ENCODE peak calls at places on chromosomes 2 and 18, in four cellular contexts. W is BJ, E is Panc1, H is breast epithelium. D is an unnamed sample. For H3K36me3, the result is how much of the 10 kb centered on the place peaks cover.

GRCh38 chr2:72949642-72950041 is 32.3 kb downstream of the EMX1 start:
- DNase-seq in H (no peak), E (no peak), W (no peak), D (no peak)

GRCh38 chr2:96945011-96945410 is 41.4 kb downstream of the FAM178B start:
- DNase-seq in W (no peak), H (no peak), E (no peak), D (no peak)

GRCh38 chr2:240462704-240463273 is 27.3 kb downstream of the GPC1 start:
- DNase-seq in H (peak), E (no peak), W (no peak), D (no peak)

GRCh38 chr2:106841886-106842645 is 43.9 kb downstream of the ST6GAL2 start:
- DNase-seq in E (no peak), H (no peak), W (no peak), D (no peak)

GRCh38 chr2:165587335-165587938 is 117.9 kb downstream of the CSRNP3 start:
- DNase-seq in H (no peak), E (no peak), W (no peak), D (no peak)

GRCh38 chr2:115290478-115290877 is 848.0 kb downstream of the DPP10 start:
- DNase-seq in E (no peak), H (no peak), W (no peak), D (no peak)

GRCh38 chr2:112640800-112641675 is 4.7 kb upstream of the SLC20A1 start:
- DNase-seq in H (no peak), W (peak), E (no peak), D (no peak)

GRCh38 chr18:32478818-32479217 is 8.1 kb upstream of the GAREM1 start:
- DNase-seq in W (no peak), E (no peak), H (no peak), D (no peak)

GRCh38 chr2:238518127-238518827 is 91.5 kb downstream of the ASB1 start:
- DNase-seq in H (no peak), E (no peak), W (peak), D (no peak)

GRCh38 chr2:104118889-104119288 is 735.0 kb upstream of the POU3F3 start:
- DNase-seq in W (no peak), E (no peak), H (no peak), D (no peak)

GRCh38 chr18:48800877-48801727 is 149.7 kb downstream of the SMAD7 start:
- DNase-seq in W (peak), H (no peak), E (no peak), D (no peak)

GRCh38 chr2:146587291-146587713 is 1257.5 kb upstream of the ACVR2A start:
- DNase-seq in H (no peak), E (no peak), W (no peak), D (no peak)

GRCh38 chr2:121904656-121905055 is 149.2 kb downstream of the TSN start:
- DNase-seq in E (no peak), W (no peak), H (no peak), D (no peak)

GRCh38 chr2:232925153-232925768 is 55.2 kb downstream of the SNORC start:
- DNase-seq in H (no peak), W (no peak), E (no peak), D (no peak)

GRCh38 chr2:76599732-76600368 is 889.1 kb upstream of the GCFC2 start:
- DNase-seq in W (no peak), H (no peak), E (peak), D (no peak)

GRCh38 chr2:128797937-128798336 is 479.3 kb upstream of the HS6ST1 start:
- DNase-seq in H (no peak), W (no peak), E (no peak), D (no peak)

GRCh38 chr2:240196716-240197438 is 56.4 kb upstream of the OTOS start:
- DNase-seq in H (no peak), W (no peak), E (no peak), D (no peak)

GRCh38 chr2:1586946-1587840 is 157.1 kb downstream of the PXDN start:
- DNase-seq in H (no peak), E (no peak), W (no peak), D (no peak)

GRCh38 chr2:196592331-196592911 is 47.1 kb upstream of the CCDC150 start:
- DNase-seq in H (no peak), E (no peak), W (no peak), D (no peak)

GRCh38 chr2:21102356-21102755 is 21.4 kb upstream of the TDRD15 start:
- DNase-seq in W (no peak), E (no peak), H (no peak), D (no peak)

GRCh38 chr2:236179653-236180500 is 11.7 kb upstream of the GBX2 start:
- DNase-seq in E (peak), H (no peak), W (no peak), D (no peak)

GRCh38 chr2:57190007-57190406 is 856.6 kb upstream of the VRK2 start:
- DNase-seq in H (no peak), W (no peak), E (no peak), D (no peak)

GRCh38 chr2:116098049-116098448 is 1655.6 kb downstream of the DPP10 start:
- DNase-seq in E (no peak), W (no peak), H (no peak), D (no peak)

GRCh38 chr2:228875152-228875875 is 395.8 kb downstream of the PID1 start:
- DNase-seq in E (no peak), W (peak), H (no peak), D (no peak)

GRCh38 chr2:227889336-227889735 is 17.9 kb downstream of the DAW1 start:
- DNase-seq in E (no peak), W (no peak), H (no peak), D (no peak)

GRCh38 chr2:63060079-63060482 is 9.5 kb downstream of the OTX1 start:
- DNase-seq in H (no peak), E (no peak), W (no peak), D (no peak)

GRCh38 chr2:19022334-19022733 is 336.1 kb downstream of the OSR1 start:
- DNase-seq in E (no peak), H (no peak), W (no peak), D (no peak)

GRCh38 chr2:19021100-19021476 is 337.3 kb downstream of the OSR1 start:
- DNase-seq in W (peak), E (no peak), H (no peak), D (no peak)

GRCh38 chr2:19020144-19021099 is 338.0 kb downstream of the OSR1 start:
- DNase-seq in H (no peak), W (no peak), E (no peak), D (no peak)

GRCh38 chr2:19026156-19026660 is 332.2 kb downstream of the OSR1 start:
- DNase-seq in W (no peak), E (no peak), H (no peak), D (no peak)

DNA sequence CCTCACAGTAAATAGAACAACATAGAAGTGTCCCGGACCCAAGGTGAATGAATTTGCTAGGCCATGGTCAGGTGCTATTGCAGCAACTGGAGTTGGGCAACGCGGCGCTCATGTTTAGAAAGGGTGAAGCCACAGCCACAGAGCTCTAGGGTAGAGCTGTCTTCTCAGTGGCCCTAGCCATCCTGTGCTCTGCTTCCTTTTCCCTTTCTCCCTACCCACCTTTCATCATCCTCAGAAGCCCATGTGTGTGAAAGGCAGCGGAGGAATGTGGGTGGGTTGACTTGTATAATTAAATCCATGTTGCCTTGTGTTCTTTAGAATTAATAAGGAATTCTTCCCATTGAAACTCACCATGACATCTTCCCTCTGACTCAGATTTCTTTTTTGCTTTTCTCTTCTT is 336.7 kb downstream of the OSR1 start:
- DNase-seq in E (no peak), H (peak), W (peak), D (no peak)
- H3K4me3 ChIP-seq in E (no peak), H (no peak), W (no peak), D (no peak)

GRCh38 chr18:30487962-30488361 is 554.6 kb downstream of the DSC3 start:
- DNase-seq in W (no peak), H (no peak), E (no peak), D (no peak)
- H3K36me3 ChIP-seq in W (under half), H (under half), E (under half), D (under half)

GRCh38 chr2:157627594-157628281 is 926 bp downstream of the ACVR1C start:
- DNase-seq in H (no peak), E (no peak), W (no peak), D (peak)
- H3K4me3 ChIP-seq in H (peak), E (peak), W (peak), D (peak)

DNA sequence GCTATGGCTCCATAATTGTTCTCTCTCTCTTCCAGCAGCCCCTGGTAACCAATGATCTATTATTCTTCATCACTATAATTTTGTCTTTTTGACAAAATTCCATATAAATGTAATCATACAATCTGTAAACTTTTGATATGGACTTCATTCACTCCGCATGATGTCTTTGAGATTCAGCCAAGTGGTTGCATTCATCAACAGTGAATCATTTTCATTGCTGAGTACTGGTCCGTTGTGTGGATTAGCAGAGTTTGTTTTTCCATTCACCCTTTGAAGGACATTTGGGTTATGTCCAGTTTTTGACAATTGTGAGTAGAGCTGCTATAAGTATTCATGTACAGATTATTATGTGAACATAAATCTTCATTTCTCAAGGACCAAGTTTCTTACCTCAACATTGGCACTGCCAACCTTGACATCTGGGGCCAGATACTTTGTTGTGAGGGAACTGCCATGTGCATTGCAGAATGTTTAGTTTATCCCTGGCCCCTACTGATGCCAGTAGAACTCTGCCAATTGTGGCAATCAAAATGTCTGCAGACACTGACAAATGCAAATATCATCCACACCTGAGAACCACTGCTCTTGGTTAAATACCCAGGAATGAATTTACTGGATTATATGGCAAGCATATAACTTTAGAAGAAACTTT is 48.4 kb upstream of the BCL2L11 start:
- DNase-seq in W (peak), E (peak), H (no peak), D (no peak)
- H3K36me3 ChIP-seq in W (under half), E (under half), H (under half), D (under half)

DNA sequence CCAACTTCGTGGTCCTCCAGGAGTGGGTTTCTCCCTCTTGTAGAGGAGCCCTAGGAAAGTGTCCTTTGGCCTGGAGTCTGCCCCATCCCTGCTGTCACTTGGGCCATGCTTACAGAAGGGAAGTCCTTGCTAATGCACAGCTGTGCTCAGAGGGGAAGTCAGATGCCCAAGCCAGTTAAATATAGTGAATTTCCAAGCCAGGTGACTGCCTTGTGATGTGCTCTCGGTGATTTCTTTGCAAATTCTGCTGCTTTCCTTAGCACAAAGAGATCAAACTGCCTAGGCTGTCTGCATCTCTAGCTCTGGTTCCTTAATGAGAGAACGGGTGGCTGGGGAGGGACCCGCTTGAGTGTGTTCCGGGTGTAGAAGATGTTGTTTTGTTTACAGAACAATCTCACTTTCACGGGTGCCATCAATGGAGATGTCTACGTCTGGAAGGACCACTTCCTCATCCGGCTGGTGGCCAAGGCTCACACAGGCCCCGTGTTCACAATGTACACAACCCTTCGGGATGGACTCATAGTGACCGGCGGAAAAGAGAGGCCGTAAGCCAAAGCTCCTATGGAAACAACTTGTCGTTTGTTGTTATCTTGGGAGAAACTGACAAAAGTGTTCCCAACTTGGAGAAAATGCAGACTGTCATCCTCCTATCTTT is 91.4 kb downstream of the RTN4 start:
- DNase-seq in H (no peak), W (no peak), E (no peak), D (no peak)
- H3K4me3 ChIP-seq in H (no peak), W (no peak), E (no peak), D (no peak)

GRCh38 chr2:171874963-171875362 is 19.1 kb downstream of the SLC25A12 start:
- DNase-seq in W (no peak), E (no peak), H (no peak), D (no peak)
- H3K36me3 ChIP-seq in W (under half), E (under half), H (under half), D (under half)

DNA sequence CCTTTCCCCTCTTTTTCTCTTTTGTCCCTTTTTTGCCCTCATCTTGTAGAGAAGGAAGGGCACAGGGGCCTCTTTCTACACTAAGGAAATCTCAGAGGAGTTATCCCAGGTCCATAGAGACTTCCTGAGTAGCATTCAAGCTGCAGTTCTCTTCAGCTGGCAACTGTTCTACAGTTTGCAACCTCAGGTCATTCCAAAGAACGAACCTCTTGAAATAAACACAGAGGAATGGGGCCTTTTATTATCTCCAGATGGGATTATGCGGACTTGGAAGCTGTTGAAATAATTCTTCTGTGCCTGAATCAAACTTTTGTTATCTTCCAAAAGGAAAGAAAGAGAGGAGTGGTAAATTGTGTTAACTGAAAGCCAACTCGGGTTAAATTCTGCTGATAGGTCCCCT is 31.0 kb upstream of the NFE2L2 start:
- DNase-seq in W (peak), H (no peak), E (no peak), D (no peak)
- H3K4me3 ChIP-seq in W (no peak), H (no peak), E (no peak), D (no peak)

DNA sequence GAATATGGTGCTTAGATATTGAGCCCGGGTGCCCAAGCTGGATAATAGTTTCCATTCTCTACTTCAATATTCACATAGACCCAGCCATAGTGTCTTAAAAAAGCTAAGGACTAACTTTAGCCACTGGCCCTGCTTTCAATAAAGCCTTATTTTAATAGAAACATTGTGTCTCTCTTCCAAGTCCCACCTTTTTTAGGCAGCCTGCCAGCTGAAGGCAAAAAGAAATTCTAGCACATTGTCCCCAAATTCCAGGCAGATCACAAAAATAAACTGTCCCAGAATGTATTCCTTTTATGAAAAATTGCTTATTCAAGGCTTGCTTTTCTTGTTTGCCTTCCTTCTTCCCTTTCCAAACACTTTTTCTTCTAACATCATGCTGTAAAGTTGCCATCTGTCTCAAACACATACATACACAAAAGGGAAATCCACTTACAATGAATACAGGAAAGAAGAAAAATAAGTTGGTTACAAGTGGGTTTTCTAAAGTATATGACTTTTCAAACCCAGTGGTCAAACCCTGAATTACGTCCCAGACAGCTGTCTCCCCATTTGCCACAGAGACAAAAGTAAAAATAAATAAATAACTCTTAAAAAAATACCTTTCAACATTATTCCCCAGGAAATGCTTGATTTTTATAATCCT is 778.5 kb downstream of the BCL11A start:
- DNase-seq in W (no peak), E (no peak), H (no peak), D (no peak)
- H3K36me3 ChIP-seq in W (under half), E (under half), H (under half), D (under half)

DNA sequence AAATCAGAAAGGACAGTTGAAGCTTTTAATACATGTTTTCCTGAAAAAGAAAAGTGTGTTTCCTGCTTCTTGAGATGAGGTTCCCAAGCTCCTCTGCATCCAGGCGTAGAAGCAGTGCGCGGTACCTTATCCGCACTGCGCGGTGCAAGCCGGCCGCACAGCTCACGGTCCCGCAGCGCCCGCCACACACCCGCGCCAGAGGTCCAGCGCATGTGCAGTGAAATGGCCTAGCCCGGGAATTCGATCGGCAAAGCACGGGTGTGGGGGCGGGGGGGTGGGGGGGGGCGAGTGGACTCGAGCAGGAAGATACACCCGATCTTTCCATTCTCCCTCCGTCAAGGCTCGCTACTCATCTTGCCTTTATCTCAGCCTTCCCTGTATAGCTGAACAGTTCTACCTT is 10.1 kb downstream of the HOXD8 start:
- DNase-seq in W (no peak), E (no peak), H (no peak), D (no peak)
- H3K4me3 ChIP-seq in W (no peak), E (peak), H (peak), D (no peak)

GRCh38 chr2:42585779-42586178 is 17.3 kb downstream of the MTA3 start:
- DNase-seq in W (no peak), H (no peak), E (no peak), D (no peak)

GRCh38 chr2:42575458-42576064 is 7.1 kb downstream of the MTA3 start:
- DNase-seq in H (no peak), E (no peak), W (no peak), D (no peak)

DNA sequence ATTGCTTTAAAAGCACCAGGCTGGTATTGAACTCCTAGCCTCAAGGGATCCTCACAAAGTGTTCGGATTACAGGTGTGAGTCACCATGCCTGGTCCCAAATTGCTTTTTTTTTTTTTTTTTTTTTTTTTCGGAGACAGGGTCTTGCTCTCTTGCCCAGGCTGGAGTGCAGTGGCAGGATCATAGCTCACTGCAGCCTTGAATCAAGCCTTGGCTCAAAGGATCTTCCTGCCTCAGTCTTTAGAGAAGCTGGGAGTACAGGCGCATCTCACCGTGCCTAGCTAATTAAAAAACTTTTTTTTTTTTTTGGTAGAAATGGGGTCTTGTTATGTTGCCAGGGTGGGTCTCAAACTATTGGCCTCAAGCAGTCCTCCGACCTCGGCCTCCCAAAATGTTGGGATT is 12.8 kb downstream of the MTA3 start:
- DNase-seq in E (no peak), W (no peak), H (no peak), D (no peak)
- H3K36me3 ChIP-seq in E (under half), W (under half), H (under half), D (under half)